ENCODE peak calls at places on chromosomes 3 and 15, in ten cellular contexts. F is T follicular helper cell; J is T-helper 1 cell; Q is activated CD4-positive, alpha-beta T cell treated with anti-CD3 and anti-CD28 coated beads, Interleukin-2, amount 50 U/mL, for 24 hours; D is NCI-H345; V is skeletal muscle cell; A is mucosa of gallbladder; K is GM12892; E is lower lobe of right lung; T is HEK293T. H is an unnamed sample.

GRCh38 chr15:74040115-74040850 is 42.1 kb downstream of the GOLGA6A start:
- DNase-seq in E (no peak), Q (no peak), J (no peak), A (peak; percentile 64), F (no peak), V (peak; percentile 91), T (no peak), K (no peak), D (no peak), H (no peak)

GRCh38 chr3:44966795-44967278 is 9.1 kb downstream of the ZDHHC3 start:
- DNase-seq in F (no peak), T (no peak), J (no peak), V (no peak), Q (no peak), A (peak; percentile 24), D (no peak), E (no peak), K (no peak), H (no peak)

GRCh38 chr3:14514323-14514720 is 25.8 kb downstream of the GRIP2 start:
- DNase-seq in K (no peak), J (no peak), Q (no peak), F (no peak), V (no peak), A (no peak), D (no peak), E (no peak), T (no peak), H (no peak)

GRCh38 chr3:38130631-38131065 is 6.3 kb downstream of the ACAA1 start:
- DNase-seq in A (no peak), D (no peak), V (no peak), Q (no peak), E (no peak), F (no peak), K (no peak), T (no peak), J (no peak), H (no peak)

GRCh38 chr3:164416491-164417222 is 661.6 kb downstream of the SI start:
- DNase-seq in V (peak; percentile 7), K (no peak), E (no peak), D (no peak), J (no peak), Q (no peak), F (no peak), T (no peak), A (no peak), H (no peak)

GRCh38 chr3:78506581-78507195 is 1261.1 kb downstream of the ROBO1 start:
- DNase-seq in D (no peak), A (no peak), E (no peak), T (peak; percentile 11), J (no peak), F (no peak), Q (no peak), V (no peak), K (no peak), H (no peak)

GRCh38 chr15:98699591-98700424 is 51.5 kb downstream of the IGF1R start:
- DNase-seq in V (no peak), K (no peak), T (no peak), F (no peak), E (no peak), A (no peak), D (no peak), Q (no peak), J (no peak), H (no peak)

GRCh38 chr3:57268416-57268815 is 24.1 kb downstream of the ASB14 start:
- DNase-seq in Q (no peak), T (no peak), K (no peak), E (no peak), J (no peak), V (no peak), D (no peak), A (no peak), F (no peak), H (no peak)

GRCh38 chr15:78182336-78182700 is 33.2 kb downstream of the IDH3A start:
- DNase-seq in A (no peak), V (no peak), J (no peak), F (no peak), K (no peak), D (no peak), Q (no peak), T (no peak), E (no peak), H (no peak)

GRCh38 chr3:13172644-13173013 is 99.4 kb upstream of the IQSEC1 start:
- DNase-seq in J (no peak), V (no peak), F (no peak), E (no peak), D (no peak), K (no peak), T (no peak), Q (no peak), A (no peak), H (no peak)

GRCh38 chr15:77009646-77010311 is 14.9 kb downstream of the PSTPIP1 start:
- DNase-seq in E (no peak), V (no peak), J (no peak), A (no peak), T (no peak), D (no peak), K (no peak), F (no peak), Q (no peak), H (no peak)

GRCh38 chr15:71328453-71328852 is 213.2 kb downstream of the THSD4 start:
- DNase-seq in Q (no peak), D (no peak), J (no peak), K (no peak), T (no peak), F (no peak), V (no peak), A (no peak), E (no peak), H (no peak)

GRCh38 chr3:34263014-34263714 is 464.7 kb downstream of the PDCD6IP start:
- DNase-seq in E (no peak), J (no peak), D (no peak), V (no peak), T (no peak), K (no peak), A (no peak), F (no peak), Q (no peak), H (no peak)

GRCh38 chr15:80456517-80457497 is 52.6 kb downstream of the ARNT2 start:
- DNase-seq in A (no peak), F (no peak), J (no peak), Q (no peak), V (no peak), D (no peak), E (no peak), T (no peak), K (no peak), H (no peak)

GRCh38 chr3:190381356-190381940 is 6.5 kb upstream of the CLDN16 start:
- DNase-seq in E (no peak), F (no peak), J (no peak), A (no peak), D (no peak), V (no peak), T (no peak), K (no peak), Q (no peak), H (no peak)

GRCh38 chr3:78659386-78659987 is 1108.3 kb downstream of the ROBO1 start:
- DNase-seq in F (no peak), T (peak; percentile 17), A (peak; percentile 19), V (no peak), K (no peak), D (peak; percentile 38), E (no peak), Q (no peak), J (no peak), H (peak; percentile 50)

GRCh38 chr15:63015618-63016017 is 26.9 kb upstream of the TPM1 start:
- DNase-seq in J (no peak), T (no peak), D (no peak), Q (no peak), V (no peak), F (no peak), E (no peak), K (no peak), A (peak; percentile 51), H (no peak)

GRCh38 chr3:72058493-72059081 is 273.6 kb upstream of the PROK2 start:
- DNase-seq in A (no peak), T (no peak), E (no peak), D (no peak), J (no peak), Q (no peak), K (no peak), V (no peak), F (no peak), H (no peak)

GRCh38 chr3:186258968-186259367 is 103.1 kb downstream of the DGKG start:
- DNase-seq in T (no peak), Q (no peak), E (no peak), J (no peak), A (no peak), F (no peak), K (no peak), D (no peak), V (no peak), H (no peak)

GRCh38 chr15:70559223-70559823 is 204.0 kb downstream of the UACA start:
- DNase-seq in J (peak; percentile 57), E (no peak), A (peak; percentile 57), D (no peak), T (no peak), F (peak; percentile 55), V (no peak), K (no peak), Q (peak; percentile 57), H (no peak)

GRCh38 chr3:122893754-122894668 is 99.1 kb downstream of the SLC49A4 start:
- DNase-seq in E (no peak), V (no peak), F (no peak), D (no peak), Q (no peak), A (no peak), J (no peak), T (no peak), K (no peak), H (no peak)